ENCODE peak calls at places on chromosome 6, in eight cellular contexts. One of them, this sample, is unnamed.

GRCh38 chr6:89976141-89977020 is 82.1 kb downstream of the GJA10 start:
- DNase-seq in NCI-H2081: no peak
- DNase-seq in COR-L47: no peak
- DNase-seq in sigmoid colon: no peak
- DNase-seq in NCI-H1694: peak; percentile 30
- DNase-seq in ELF-1: peak; percentile 71
- DNase-seq in mucosa of gallbladder: no peak
- DNase-seq in aorta: no peak
- DNase-seq in this sample: no peak

GRCh38 chr6:33419580-33420492 is at the start of gene SYNGAP1:
- DNase-seq in mucosa of gallbladder: peak; percentile 49
- DNase-seq in ELF-1: peak; percentile 53
- DNase-seq in NCI-H1694: peak; percentile 26
- DNase-seq in sigmoid colon: peak; percentile 93
- DNase-seq in aorta: peak; percentile 81
- DNase-seq in NCI-H2081: no peak
- DNase-seq in COR-L47: peak; percentile 30
- DNase-seq in this sample: peak; percentile 72

GRCh38 chr6:93304514-93304913 is 114.8 kb downstream of the EPHA7 start:
- DNase-seq in sigmoid colon: no peak
- DNase-seq in ELF-1: no peak
- DNase-seq in NCI-H1694: no peak
- DNase-seq in mucosa of gallbladder: no peak
- DNase-seq in aorta: no peak
- DNase-seq in COR-L47: no peak
- DNase-seq in NCI-H2081: no peak
- DNase-seq in this sample: no peak

GRCh38 chr6:147716434-147716833 is 207.9 kb downstream of the SAMD5 start:
- DNase-seq in ELF-1: no peak
- DNase-seq in aorta: no peak
- DNase-seq in COR-L47: no peak
- DNase-seq in sigmoid colon: no peak
- DNase-seq in mucosa of gallbladder: no peak
- DNase-seq in NCI-H1694: no peak
- DNase-seq in NCI-H2081: no peak
- DNase-seq in this sample: no peak

GRCh38 chr6:71855406-71855805 is 30.9 kb upstream of the RIMS1 start:
- DNase-seq in aorta: no peak
- DNase-seq in mucosa of gallbladder: no peak
- DNase-seq in sigmoid colon: no peak
- DNase-seq in COR-L47: peak; percentile 34
- DNase-seq in ELF-1: no peak
- DNase-seq in NCI-H1694: no peak
- DNase-seq in NCI-H2081: no peak
- DNase-seq in this sample: no peak

GRCh38 chr6:87212596-87212995 is 57.2 kb downstream of the ZNF292 start:
- DNase-seq in mucosa of gallbladder: no peak
- DNase-seq in aorta: no peak
- DNase-seq in sigmoid colon: no peak
- DNase-seq in ELF-1: no peak
- DNase-seq in NCI-H2081: no peak
- DNase-seq in COR-L47: no peak
- DNase-seq in NCI-H1694: no peak
- DNase-seq in this sample: no peak

GRCh38 chr6:169109381-169109780 is 144.3 kb downstream of the THBS2 start:
- DNase-seq in aorta: no peak
- DNase-seq in mucosa of gallbladder: no peak
- DNase-seq in sigmoid colon: no peak
- DNase-seq in NCI-H2081: no peak
- DNase-seq in COR-L47: no peak
- DNase-seq in NCI-H1694: no peak
- DNase-seq in ELF-1: no peak
- DNase-seq in this sample: no peak

GRCh38 chr6:37139223-37139962 is 30.6 kb upstream of the PIM1 start:
- DNase-seq in NCI-H2081: no peak
- DNase-seq in COR-L47: no peak
- DNase-seq in aorta: no peak
- DNase-seq in mucosa of gallbladder: no peak
- DNase-seq in NCI-H1694: no peak
- DNase-seq in sigmoid colon: no peak
- DNase-seq in ELF-1: no peak
- DNase-seq in this sample: no peak

GRCh38 chr6:137471951-137472350 is 22.2 kb downstream of the OLIG3 start:
- DNase-seq in NCI-H1694: peak; percentile 73
- DNase-seq in mucosa of gallbladder: no peak
- DNase-seq in ELF-1: no peak
- DNase-seq in NCI-H2081: no peak
- DNase-seq in aorta: no peak
- DNase-seq in COR-L47: no peak
- DNase-seq in sigmoid colon: no peak
- DNase-seq in this sample: no peak

GRCh38 chr6:110481081-110481480 is 4.7 kb upstream of the SLC22A16 start:
- DNase-seq in COR-L47: no peak
- DNase-seq in aorta: no peak
- DNase-seq in sigmoid colon: no peak
- DNase-seq in NCI-H2081: no peak
- DNase-seq in mucosa of gallbladder: no peak
- DNase-seq in NCI-H1694: no peak
- DNase-seq in ELF-1: no peak
- DNase-seq in this sample: no peak

GRCh38 chr6:23174781-23175361 is 605.5 kb downstream of the HDGFL1 start:
- DNase-seq in sigmoid colon: no peak
- DNase-seq in NCI-H2081: no peak
- DNase-seq in mucosa of gallbladder: no peak
- DNase-seq in NCI-H1694: no peak
- DNase-seq in ELF-1: no peak
- DNase-seq in COR-L47: no peak
- DNase-seq in aorta: no peak
- DNase-seq in this sample: no peak

GRCh38 chr6:24909281-24910216 is 26.2 kb downstream of the RIPOR2 start:
- DNase-seq in aorta: no peak
- DNase-seq in mucosa of gallbladder: no peak
- DNase-seq in NCI-H1694: no peak
- DNase-seq in ELF-1: no peak
- DNase-seq in COR-L47: no peak
- DNase-seq in NCI-H2081: no peak
- DNase-seq in sigmoid colon: no peak
- DNase-seq in this sample: no peak

GRCh38 chr6:41080623-41081022 is 7.8 kb downstream of the NFYA start:
- DNase-seq in aorta: no peak
- DNase-seq in COR-L47: no peak
- DNase-seq in NCI-H1694: no peak
- DNase-seq in sigmoid colon: no peak
- DNase-seq in mucosa of gallbladder: no peak
- DNase-seq in NCI-H2081: no peak
- DNase-seq in ELF-1: no peak
- DNase-seq in this sample: no peak

GRCh38 chr6:124963416-124964083 is 1.3 kb downstream of the RNF217 start:
- DNase-seq in aorta: no peak
- DNase-seq in ELF-1: no peak
- DNase-seq in sigmoid colon: no peak
- DNase-seq in mucosa of gallbladder: no peak
- DNase-seq in COR-L47: no peak
- DNase-seq in NCI-H1694: no peak
- DNase-seq in NCI-H2081: no peak
- DNase-seq in this sample: peak; percentile 63

GRCh38 chr6:4776493-4776966 is 326 bp downstream of the CDYL start:
- DNase-seq in COR-L47: peak; percentile 56
- DNase-seq in aorta: no peak
- DNase-seq in ELF-1: no peak
- DNase-seq in sigmoid colon: peak; percentile 75
- DNase-seq in NCI-H2081: no peak
- DNase-seq in mucosa of gallbladder: no peak
- DNase-seq in NCI-H1694: no peak
- DNase-seq in this sample: peak; percentile 77

GRCh38 chr6:112010328-112010727 is 43.6 kb upstream of the CCN6 start:
- DNase-seq in NCI-H2081: no peak
- DNase-seq in ELF-1: no peak
- DNase-seq in aorta: no peak
- DNase-seq in COR-L47: no peak
- DNase-seq in sigmoid colon: no peak
- DNase-seq in NCI-H1694: no peak
- DNase-seq in mucosa of gallbladder: no peak
- DNase-seq in this sample: no peak

GRCh38 chr6:28683945-28684538 is 158.4 kb downstream of the GPX5 start:
- DNase-seq in sigmoid colon: no peak
- DNase-seq in ELF-1: peak; percentile 35
- DNase-seq in NCI-H2081: peak; percentile 19
- DNase-seq in mucosa of gallbladder: peak; percentile 17
- DNase-seq in COR-L47: peak; percentile 17
- DNase-seq in aorta: no peak
- DNase-seq in NCI-H1694: peak; percentile 7
- DNase-seq in this sample: peak; percentile 60

GRCh38 chr6:143516700-143517446 is 5.4 kb upstream of the FUCA2 start:
- DNase-seq in aorta: no peak
- DNase-seq in mucosa of gallbladder: no peak
- DNase-seq in COR-L47: no peak
- DNase-seq in ELF-1: no peak
- DNase-seq in NCI-H2081: no peak
- DNase-seq in sigmoid colon: no peak
- DNase-seq in NCI-H1694: no peak
- DNase-seq in this sample: no peak

GRCh38 chr6:53294611-53295010 is 54.1 kb downstream of the ELOVL5 start:
- DNase-seq in mucosa of gallbladder: no peak
- DNase-seq in sigmoid colon: no peak
- DNase-seq in aorta: no peak
- DNase-seq in NCI-H1694: no peak
- DNase-seq in NCI-H2081: no peak
- DNase-seq in COR-L47: no peak
- DNase-seq in ELF-1: no peak
- DNase-seq in this sample: no peak

GRCh38 chr6:37536462-37537225 is 37.0 kb upstream of the CCDC167 start:
- DNase-seq in ELF-1: peak; percentile 55
- DNase-seq in COR-L47: peak; percentile 20
- DNase-seq in NCI-H2081: no peak
- DNase-seq in aorta: no peak
- DNase-seq in mucosa of gallbladder: no peak
- DNase-seq in NCI-H1694: peak; percentile 68
- DNase-seq in sigmoid colon: no peak
- DNase-seq in this sample: no peak

GRCh38 chr6:159979136-159979874 is 10.4 kb downstream of the IGF2R start:
- DNase-seq in aorta: peak; percentile 68
- DNase-seq in mucosa of gallbladder: no peak
- DNase-seq in NCI-H1694: no peak
- DNase-seq in sigmoid colon: no peak
- DNase-seq in COR-L47: no peak
- DNase-seq in ELF-1: peak; percentile 72
- DNase-seq in NCI-H2081: no peak
- DNase-seq in this sample: peak; percentile 80

GRCh38 chr6:168219167-168219566 is 100.4 kb downstream of the DACT2 start:
- DNase-seq in ELF-1: no peak
- DNase-seq in mucosa of gallbladder: no peak
- DNase-seq in aorta: peak; percentile 81
- DNase-seq in NCI-H2081: no peak
- DNase-seq in sigmoid colon: no peak
- DNase-seq in COR-L47: no peak
- DNase-seq in NCI-H1694: no peak
- DNase-seq in this sample: no peak

GRCh38 chr6:37182736-37183590 is 13.0 kb downstream of the PIM1 start:
- DNase-seq in mucosa of gallbladder: no peak
- DNase-seq in ELF-1: no peak
- DNase-seq in aorta: peak; percentile 73
- DNase-seq in NCI-H1694: no peak
- DNase-seq in COR-L47: no peak
- DNase-seq in sigmoid colon: no peak
- DNase-seq in NCI-H2081: no peak
- DNase-seq in this sample: no peak

GRCh38 chr6:8434727-8435092 is 635 bp downstream of the SLC35B3 start:
- DNase-seq in NCI-H2081: no peak
- DNase-seq in mucosa of gallbladder: no peak
- DNase-seq in aorta: no peak
- DNase-seq in COR-L47: no peak
- DNase-seq in ELF-1: no peak
- DNase-seq in NCI-H1694: no peak
- DNase-seq in sigmoid colon: no peak
- DNase-seq in this sample: no peak

This sample was measured in islet precursor cell.